ENCODE peak calls at places on chromosomes 2 and 18, in six cellular contexts. L, T, N, Q, F and Z are unnamed samples. For H3K36me3, the result is how much of the 10 kb centered on the place peaks cover.

GRCh38 chr18:37525302-37525585 is 40.4 kb downstream of the CELF4 start:
- DNase-seq in N (no peak), L (no peak), T (no peak), Q (no peak), F (no peak), Z (no peak)

GRCh38 chr2:205733648-205734047 is 51.3 kb downstream of the NRP2 start:
- DNase-seq in L (no peak), F (peak), N (no peak), Q (no peak), T (no peak), Z (no peak)

GRCh38 chr2:159249955-159250723 is 36.4 kb downstream of the WDSUB1 start:
- DNase-seq in T (no peak), F (no peak), L (peak), N (peak), Q (no peak), Z (peak)

GRCh38 chr18:11849845-11850747 is 1.1 kb upstream of the CHMP1B start:
- DNase-seq in L (no peak), T (peak), Q (peak), N (peak), F (peak), Z (peak)

GRCh38 chr2:239894276-239894675 is 130.9 kb downstream of the NDUFA10 start:
- DNase-seq in F (no peak), L (no peak), N (no peak), Q (no peak), T (no peak), Z (no peak)

GRCh38 chr2:134669731-134670669 is 48.8 kb downstream of the TMEM163 start:
- DNase-seq in F (peak), L (no peak), T (no peak), Q (peak), N (no peak), Z (peak)

GRCh38 chr2:95082479-95082878 is 39.1 kb downstream of the MRPS5 start:
- DNase-seq in L (no peak), N (peak), F (no peak), Q (no peak), T (no peak), Z (no peak)

GRCh38 chr18:36572135-36572856 is 256.5 kb downstream of the TPGS2 start:
- DNase-seq in T (no peak), Q (no peak), N (peak), F (peak), L (no peak), Z (peak)

GRCh38 chr18:46481847-46482245 is 175.2 kb downstream of the LOXHD1 start:
- DNase-seq in T (no peak), N (peak), L (no peak), Q (no peak), F (no peak), Z (no peak)

GRCh38 chr2:202436631-202437030 is 60.5 kb downstream of the BMPR2 start:
- DNase-seq in L (no peak), N (peak), F (no peak), Q (no peak), T (no peak), Z (no peak)

GRCh38 chr2:120815292-120815691 is 79.6 kb downstream of the GLI2 start:
- DNase-seq in N (no peak), Q (no peak), T (no peak), L (no peak), F (no peak), Z (no peak)

GRCh38 chr2:23944527-23944926 is 4.3 kb downstream of the UBXN2A start:
- DNase-seq in L (no peak), T (no peak), F (no peak), Q (no peak), N (no peak), Z (peak)

GRCh38 chr2:207767461-207768167 is 2.1 kb downstream of the FZD5 start:
- DNase-seq in Q (no peak), L (peak), T (peak), N (peak), F (peak), Z (peak)

GRCh38 chr18:21194871-21195771 is 46.9 kb upstream of the GREB1L start:
- DNase-seq in L (peak), N (peak), T (no peak), Q (no peak), F (no peak), Z (no peak)

GRCh38 chr18:42114310-42114943 is 159.4 kb downstream of the PIK3C3 start:
- DNase-seq in T (peak), Q (peak), N (peak), F (peak), L (peak), Z (peak)

GRCh38 chr2:152042636-152043615 is 55.9 kb downstream of the CACNB4 start:
- DNase-seq in F (no peak), L (no peak), T (no peak), N (no peak), Q (no peak), Z (no peak)

GRCh38 chr18:4106407-4107033 is 348.6 kb downstream of the DLGAP1 start:
- DNase-seq in L (no peak), T (peak), N (peak), F (peak), Q (peak), Z (peak)

GRCh38 chr2:239259603-239260298 is 141.1 kb downstream of the HDAC4 start:
- DNase-seq in N (no peak), Q (no peak), L (peak), T (no peak), F (no peak), Z (peak)

GRCh38 chr2:11588228-11589110 is 54.6 kb downstream of the GREB1 start:
- DNase-seq in F (no peak), Q (no peak), N (no peak), L (no peak), T (no peak), Z (no peak)

GRCh38 chr2:142961202-142961601 is 83.7 kb downstream of the KYNU start:
- DNase-seq in F (no peak), L (no peak), T (no peak), Q (no peak), N (no peak), Z (no peak)

GRCh38 chr2:98701230-98701629 is 29.7 kb downstream of the MGAT4A start:
- DNase-seq in T (no peak), N (peak), L (no peak), Q (no peak), F (no peak), Z (no peak)

GRCh38 chr2:74894261-74895030 is 60.5 kb downstream of the HK2 start:
- DNase-seq in L (no peak), T (no peak), F (no peak), Q (no peak), N (peak), Z (no peak)

GRCh38 chr2:218975060-218975777 is 9.8 kb downstream of the FEV start:
- DNase-seq in L (no peak), Q (no peak), T (no peak), F (no peak), N (no peak), Z (no peak)

GRCh38 chr18:79570266-79571201 is 109.1 kb upstream of the CTDP1 start:
- DNase-seq in T (no peak), L (no peak), N (peak), F (no peak), Q (no peak), Z (no peak)

GRCh38 chr2:114170070-114170469 is 272.4 kb upstream of the DPP10 start:
- DNase-seq in Q (no peak), L (no peak), T (no peak), N (peak), F (no peak), Z (no peak)

GRCh38 chr2:11319939-11320338 is 24.5 kb downstream of the ROCK2 start:
- DNase-seq in F (no peak), Q (no peak), T (no peak), L (no peak), N (no peak), Z (no peak)

GRCh38 chr18:6874316-6874715 is 144.8 kb downstream of the ARHGAP28 start:
- DNase-seq in Q (no peak), L (no peak), N (peak), T (no peak), F (no peak), Z (no peak)

GRCh38 chr2:135709992-135710391 is 31.7 kb upstream of the UBXN4 start:
- DNase-seq in T (peak), F (peak), Q (peak), N (peak), L (no peak), Z (peak)

GRCh38 chr2:132754867-132755472 is 85.0 kb upstream of the LYPD1 start:
- DNase-seq in T (no peak), L (no peak), Q (no peak), F (no peak), N (no peak), Z (no peak)

GRCh38 chr2:172120118-172120517 is 17.4 kb upstream of the DLX2 start:
- DNase-seq in F (no peak), Q (no peak), L (no peak), T (no peak), N (peak), Z (no peak)

GRCh38 chr2:230176996-230177395 is 42.8 kb downstream of the SP110 start:
- DNase-seq in T (no peak), L (no peak), Q (no peak), F (no peak), N (no peak), Z (no peak)

GRCh38 chr2:134590679-134591078 is 128.1 kb downstream of the TMEM163 start:
- DNase-seq in F (no peak), T (no peak), Q (no peak), L (no peak), N (no peak), Z (no peak)

GRCh38 chr2:226580403-226580802 is 219.2 kb downstream of the IRS1 start:
- DNase-seq in T (no peak), Q (no peak), N (peak), L (no peak), F (no peak), Z (no peak)

GRCh38 chr18:68564961-68565360 is 149.9 kb downstream of the TMX3 start:
- DNase-seq in L (no peak), Q (no peak), T (no peak), F (no peak), N (peak), Z (no peak)

GRCh38 chr2:241122376-241123002 is 20.4 kb upstream of the MTERF4 start:
- DNase-seq in T (no peak), F (no peak), Q (no peak), L (no peak), N (no peak), Z (no peak)

GRCh38 chr2:242063364-242064249 is 194.1 kb downstream of the RTP5 start:
- DNase-seq in Q (no peak), F (no peak), T (no peak), L (no peak), N (no peak), Z (no peak)

GRCh38 chr2:212249451-212249850 is 289.2 kb downstream of the ERBB4 start:
- DNase-seq in L (no peak), N (peak), T (no peak), Q (no peak), F (no peak), Z (no peak)

GRCh38 chr2:14941151-14941631 is 308.7 kb downstream of the LRATD1 start:
- DNase-seq in N (peak), T (peak), Q (no peak), F (no peak), L (no peak), Z (peak)

GRCh38 chr2:71950256-71951066 is 197.2 kb downstream of the CYP26B1 start:
- DNase-seq in T (peak), N (peak), F (peak), L (no peak), Q (no peak), Z (peak)

GRCh38 chr18:23539911-23540475 is 36.7 kb downstream of the RMC1 start:
- DNase-seq in T (no peak), F (no peak), N (no peak), Q (no peak), L (no peak), Z (no peak)
- H3K36me3 ChIP-seq in T (half or more), F (under half), N (half or more), Q (half or more), L (under half), Z (under half)

DNA sequence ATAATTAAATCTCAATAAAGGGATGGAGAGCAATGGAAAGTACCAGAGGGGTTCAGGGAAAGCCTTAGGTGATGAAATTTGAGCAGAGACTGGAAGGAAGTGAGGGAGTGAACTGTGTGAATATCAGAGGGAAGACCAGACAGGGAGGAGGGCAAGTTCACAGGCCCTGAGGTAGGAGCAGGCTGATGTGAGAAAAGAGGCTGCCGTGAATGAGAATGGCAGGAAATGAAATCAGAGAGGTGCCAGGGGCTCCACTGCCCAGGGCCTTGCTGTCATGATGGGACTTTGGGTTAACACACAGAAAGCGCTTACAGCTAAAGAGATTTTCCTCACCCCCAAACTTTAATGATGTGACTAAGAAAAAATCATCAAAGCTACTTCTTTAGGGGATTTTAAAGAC is 53.8 kb downstream of the MARCHF4 start:
- DNase-seq in F (no peak), N (peak), Q (no peak), T (no peak), L (no peak), Z (no peak)
- H3K36me3 ChIP-seq in F (under half), N (under half), Q (under half), T (under half), L (under half), Z (under half)

GRCh38 chr2:38568724-38569478 is 33.8 kb downstream of the HNRNPLL start:
- DNase-seq in L (no peak), F (no peak), T (no peak), N (no peak), Q (no peak), Z (no peak)
- H3K36me3 ChIP-seq in L (under half), F (under half), T (half or more), N (half or more), Q (under half), Z (under half)

DNA sequence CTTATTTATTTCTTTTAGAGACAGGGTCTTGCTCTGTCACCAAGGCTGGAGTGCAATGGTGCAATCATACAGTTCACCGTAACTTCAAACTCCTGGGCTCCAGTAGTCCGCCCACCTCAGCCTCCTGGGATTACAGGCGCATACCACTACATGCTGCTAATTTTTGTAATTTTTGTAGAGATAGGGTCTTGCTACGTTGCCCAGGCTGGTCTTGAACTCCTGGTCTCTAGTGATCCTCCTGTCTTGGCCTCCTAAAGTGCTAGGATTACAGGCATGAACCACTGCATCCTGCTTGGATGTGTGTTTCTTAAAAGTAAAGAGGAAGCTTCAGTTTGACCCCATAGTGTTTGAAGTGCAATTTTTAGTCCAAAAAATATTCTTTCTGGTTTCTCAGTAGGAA is 105.0 kb upstream of the KIF5C start:
- DNase-seq in F (no peak), L (no peak), T (no peak), N (no peak), Q (no peak), Z (no peak)
- H3K36me3 ChIP-seq in F (under half), L (under half), T (half or more), N (under half), Q (under half), Z (under half)

DNA sequence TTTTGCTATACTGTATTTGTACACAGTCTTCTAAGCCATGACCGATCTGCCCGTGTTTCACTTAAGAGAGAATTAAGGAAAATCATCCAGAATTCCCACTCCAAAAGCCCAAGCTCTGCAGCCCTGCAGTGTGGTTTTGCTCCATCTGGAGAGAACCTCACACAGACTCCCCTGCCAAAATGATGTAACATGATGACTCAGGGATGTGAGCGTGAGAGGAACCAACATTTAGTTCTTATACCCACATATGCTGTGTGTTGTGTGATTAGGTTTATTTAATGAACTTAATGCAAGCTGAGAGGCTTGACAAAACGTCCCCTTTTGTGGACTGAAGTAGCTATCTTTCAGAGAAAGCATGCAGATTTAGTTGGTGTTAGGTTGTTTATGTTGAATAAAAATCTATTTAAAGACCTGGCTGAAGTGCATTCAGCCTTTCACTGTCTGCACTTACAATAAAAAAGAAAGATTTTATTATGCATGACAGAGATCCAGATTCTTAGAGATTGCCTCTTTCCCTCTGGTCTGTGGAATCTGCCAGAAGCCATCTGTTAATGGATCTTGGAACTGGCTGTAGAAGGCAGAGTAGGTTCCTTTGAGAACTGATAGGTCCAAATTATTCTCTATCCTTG is 6.3 kb downstream of the RAB12 start:
- DNase-seq in N (peak), F (peak), L (no peak), T (no peak), Q (no peak), Z (no peak)
- H3K36me3 ChIP-seq in N (under half), F (under half), L (under half), T (under half), Q (under half), Z (under half)

DNA sequence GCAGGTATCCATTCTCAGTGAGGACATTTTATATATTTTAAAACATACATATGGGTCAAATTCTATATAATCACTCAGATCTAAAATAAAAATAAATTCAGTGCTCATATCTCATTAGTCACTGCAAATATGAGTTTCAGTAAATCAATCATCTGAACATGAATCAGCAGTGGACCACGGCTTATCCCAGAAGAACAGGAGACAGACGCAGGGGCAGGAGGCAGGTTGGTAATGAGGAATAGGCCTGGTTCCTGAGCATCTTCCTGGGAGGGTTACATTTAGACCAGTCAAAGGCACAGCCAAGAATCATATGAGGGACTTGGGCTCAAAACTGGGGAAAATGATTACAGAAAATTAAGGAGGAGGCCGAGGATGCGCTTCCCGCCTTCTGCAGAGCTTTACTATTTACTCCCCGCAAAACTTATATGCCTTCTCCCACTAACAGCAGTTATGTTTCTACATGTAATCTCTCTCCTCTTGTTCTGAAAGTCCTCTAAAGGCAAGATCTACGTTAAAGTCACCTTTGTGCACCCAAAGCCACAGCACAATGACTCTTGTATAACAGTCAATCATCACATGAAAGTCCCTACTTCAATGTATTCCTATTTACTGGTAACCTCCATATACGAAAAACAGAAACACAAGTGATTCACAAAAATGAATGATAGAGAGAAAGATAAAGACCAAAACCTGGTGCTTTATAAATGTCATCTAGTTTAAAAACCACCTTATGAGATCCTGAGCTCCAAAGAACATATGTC is 35.1 kb downstream of the SH3YL1 start:
- DNase-seq in L (no peak), N (no peak), F (no peak), T (no peak), Q (no peak), Z (no peak)
- H3K36me3 ChIP-seq in L (under half), N (under half), F (under half), T (half or more), Q (under half), Z (under half)

GRCh38 chr2:1691366-1691765 is 52.9 kb downstream of the PXDN start:
- DNase-seq in N (no peak), T (no peak), L (no peak), Q (no peak), F (no peak), Z (no peak)

GRCh38 chr2:1692342-1692741 is 52.0 kb downstream of the PXDN start:
- DNase-seq in N (no peak), F (no peak), T (no peak), Q (no peak), L (no peak), Z (no peak)

GRCh38 chr2:1688161-1688560 is 56.2 kb downstream of the PXDN start:
- DNase-seq in N (no peak), F (no peak), T (no peak), Q (no peak), L (no peak), Z (no peak)

GRCh38 chr2:1688859-1689258 is 55.5 kb downstream of the PXDN start:
- DNase-seq in L (no peak), T (no peak), F (no peak), Q (no peak), N (no peak), Z (no peak)

GRCh38 chr2:1690056-1690775 is 54.1 kb downstream of the PXDN start:
- DNase-seq in T (no peak), N (no peak), L (no peak), Q (no peak), F (no peak), Z (no peak)
- H3K36me3 ChIP-seq in T (under half), N (under half), L (under half), Q (under half), F (under half), Z (under half)